ENCODE peak calls at places on chromosomes 12 and 14, in eight cellular contexts. One of them, this sample, is unnamed.

GRCh38 chr14:65230287-65230728 is 128.0 kb upstream of the MAX start:
- DNase-seq in Daoy: peak; percentile 57
- DNase-seq in NCI-H1417 treated with DMSO at 0.1 percent for 48 hours: peak; percentile 61
- DNase-seq in psoas muscle: no peak
- DNase-seq in activated gamma-delta T cell treated with anti-CD3 and anti-CD28 coated beads, Interleukin-2, amount 50 U/mL, for 16 hours: no peak
- DNase-seq in T47D: no peak
- DNase-seq in NCI-H1092: peak; percentile 92
- DNase-seq in ELR: no peak
- DNase-seq in this sample: no peak

GRCh38 chr14:99758121-99758871 is 34.9 kb upstream of the EML1 start:
- DNase-seq in NCI-H1417 treated with DMSO at 0.1 percent for 48 hours: no peak
- DNase-seq in Daoy: peak; percentile 97
- DNase-seq in activated gamma-delta T cell treated with anti-CD3 and anti-CD28 coated beads, Interleukin-2, amount 50 U/mL, for 16 hours: no peak
- DNase-seq in ELR: peak; percentile 100
- DNase-seq in psoas muscle: no peak
- DNase-seq in NCI-H1092: no peak
- DNase-seq in T47D: no peak
- DNase-seq in this sample: no peak

GRCh38 chr12:68400231-68400829 is 68.2 kb upstream of the MDM1 start:
- DNase-seq in NCI-H1417 treated with DMSO at 0.1 percent for 48 hours: no peak
- DNase-seq in ELR: no peak
- DNase-seq in psoas muscle: no peak
- DNase-seq in Daoy: peak; percentile 23
- DNase-seq in NCI-H1092: peak; percentile 25
- DNase-seq in T47D: no peak
- DNase-seq in activated gamma-delta T cell treated with anti-CD3 and anti-CD28 coated beads, Interleukin-2, amount 50 U/mL, for 16 hours: no peak
- DNase-seq in this sample: no peak

GRCh38 chr12:100706029-100706428 is 88.5 kb upstream of the ANO4 start:
- DNase-seq in T47D: no peak
- DNase-seq in ELR: peak; percentile 98
- DNase-seq in NCI-H1092: peak; percentile 18
- DNase-seq in Daoy: peak; percentile 80
- DNase-seq in NCI-H1417 treated with DMSO at 0.1 percent for 48 hours: peak; percentile 84
- DNase-seq in activated gamma-delta T cell treated with anti-CD3 and anti-CD28 coated beads, Interleukin-2, amount 50 U/mL, for 16 hours: no peak
- DNase-seq in psoas muscle: no peak
- DNase-seq in this sample: no peak

GRCh38 chr14:68364823-68365222 is 428.0 kb downstream of the ZFP36L1 start:
- DNase-seq in Daoy: peak; percentile 51
- DNase-seq in psoas muscle: no peak
- DNase-seq in ELR: no peak
- DNase-seq in NCI-H1417 treated with DMSO at 0.1 percent for 48 hours: no peak
- DNase-seq in T47D: no peak
- DNase-seq in NCI-H1092: no peak
- DNase-seq in activated gamma-delta T cell treated with anti-CD3 and anti-CD28 coated beads, Interleukin-2, amount 50 U/mL, for 16 hours: no peak
- DNase-seq in this sample: no peak

GRCh38 chr12:82019533-82019932 is 260.4 kb upstream of the PPFIA2 start:
- DNase-seq in NCI-H1417 treated with DMSO at 0.1 percent for 48 hours: no peak
- DNase-seq in activated gamma-delta T cell treated with anti-CD3 and anti-CD28 coated beads, Interleukin-2, amount 50 U/mL, for 16 hours: no peak
- DNase-seq in NCI-H1092: no peak
- DNase-seq in psoas muscle: no peak
- DNase-seq in T47D: no peak
- DNase-seq in Daoy: no peak
- DNase-seq in ELR: no peak
- DNase-seq in this sample: no peak

GRCh38 chr12:64097346-64098105 is 124.6 kb downstream of the KICS2 start:
- DNase-seq in Daoy: peak; percentile 28
- DNase-seq in T47D: no peak
- DNase-seq in activated gamma-delta T cell treated with anti-CD3 and anti-CD28 coated beads, Interleukin-2, amount 50 U/mL, for 16 hours: no peak
- DNase-seq in NCI-H1417 treated with DMSO at 0.1 percent for 48 hours: no peak
- DNase-seq in NCI-H1092: no peak
- DNase-seq in ELR: peak; percentile 57
- DNase-seq in psoas muscle: no peak
- DNase-seq in this sample: no peak

GRCh38 chr12:71865166-71865713 is 25.7 kb downstream of the TBC1D15 start:
- DNase-seq in ELR: peak; percentile 89
- DNase-seq in psoas muscle: no peak
- DNase-seq in NCI-H1092: no peak
- DNase-seq in NCI-H1417 treated with DMSO at 0.1 percent for 48 hours: no peak
- DNase-seq in activated gamma-delta T cell treated with anti-CD3 and anti-CD28 coated beads, Interleukin-2, amount 50 U/mL, for 16 hours: no peak
- DNase-seq in Daoy: peak; percentile 84
- DNase-seq in T47D: no peak
- DNase-seq in this sample: no peak

GRCh38 chr12:10305411-10305810 is 2.3 kb upstream of the KLRD1 start:
- DNase-seq in activated gamma-delta T cell treated with anti-CD3 and anti-CD28 coated beads, Interleukin-2, amount 50 U/mL, for 16 hours: no peak
- DNase-seq in ELR: no peak
- DNase-seq in Daoy: no peak
- DNase-seq in NCI-H1092: no peak
- DNase-seq in T47D: no peak
- DNase-seq in NCI-H1417 treated with DMSO at 0.1 percent for 48 hours: no peak
- DNase-seq in psoas muscle: no peak
- DNase-seq in this sample: no peak

GRCh38 chr14:52043690-52044089 is 25.2 kb downstream of the NID2 start:
- DNase-seq in NCI-H1092: peak; percentile 52
- DNase-seq in psoas muscle: no peak
- DNase-seq in NCI-H1417 treated with DMSO at 0.1 percent for 48 hours: no peak
- DNase-seq in ELR: peak; percentile 64
- DNase-seq in activated gamma-delta T cell treated with anti-CD3 and anti-CD28 coated beads, Interleukin-2, amount 50 U/mL, for 16 hours: no peak
- DNase-seq in Daoy: peak; percentile 63
- DNase-seq in T47D: peak; percentile 49
- DNase-seq in this sample: no peak

GRCh38 chr12:26496170-26496569 is 300.8 kb downstream of the SSPN start:
- DNase-seq in NCI-H1092: no peak
- DNase-seq in psoas muscle: no peak
- DNase-seq in Daoy: no peak
- DNase-seq in ELR: no peak
- DNase-seq in activated gamma-delta T cell treated with anti-CD3 and anti-CD28 coated beads, Interleukin-2, amount 50 U/mL, for 16 hours: no peak
- DNase-seq in T47D: no peak
- DNase-seq in NCI-H1417 treated with DMSO at 0.1 percent for 48 hours: no peak
- DNase-seq in this sample: no peak

GRCh38 chr14:100221419-100222218 is 17.3 kb upstream of the YY1 start:
- DNase-seq in T47D: no peak
- DNase-seq in ELR: peak; percentile 64
- DNase-seq in psoas muscle: no peak
- DNase-seq in Daoy: peak; percentile 62
- DNase-seq in activated gamma-delta T cell treated with anti-CD3 and anti-CD28 coated beads, Interleukin-2, amount 50 U/mL, for 16 hours: peak; percentile 48
- DNase-seq in NCI-H1092: no peak
- DNase-seq in NCI-H1417 treated with DMSO at 0.1 percent for 48 hours: no peak
- DNase-seq in this sample: peak; percentile 62

GRCh38 chr12:29544428-29545101 is 47.1 kb upstream of the OVCH1 start:
- DNase-seq in activated gamma-delta T cell treated with anti-CD3 and anti-CD28 coated beads, Interleukin-2, amount 50 U/mL, for 16 hours: no peak
- DNase-seq in ELR: no peak
- DNase-seq in T47D: no peak
- DNase-seq in NCI-H1092: no peak
- DNase-seq in psoas muscle: no peak
- DNase-seq in Daoy: no peak
- DNase-seq in NCI-H1417 treated with DMSO at 0.1 percent for 48 hours: no peak
- DNase-seq in this sample: no peak

GRCh38 chr12:54538136-54538700 is 11.2 kb upstream of the PDE1B start:
- DNase-seq in activated gamma-delta T cell treated with anti-CD3 and anti-CD28 coated beads, Interleukin-2, amount 50 U/mL, for 16 hours: no peak
- DNase-seq in Daoy: no peak
- DNase-seq in NCI-H1417 treated with DMSO at 0.1 percent for 48 hours: no peak
- DNase-seq in ELR: no peak
- DNase-seq in psoas muscle: no peak
- DNase-seq in NCI-H1092: no peak
- DNase-seq in T47D: no peak
- DNase-seq in this sample: no peak

GRCh38 chr14:99619873-99620834 is 16.1 kb upstream of the CCDC85C start:
- DNase-seq in activated gamma-delta T cell treated with anti-CD3 and anti-CD28 coated beads, Interleukin-2, amount 50 U/mL, for 16 hours: no peak
- DNase-seq in T47D: no peak
- DNase-seq in ELR: peak; percentile 89
- DNase-seq in psoas muscle: no peak
- DNase-seq in NCI-H1092: no peak
- DNase-seq in NCI-H1417 treated with DMSO at 0.1 percent for 48 hours: no peak
- DNase-seq in Daoy: peak; percentile 87
- DNase-seq in this sample: no peak

GRCh38 chr12:52601671-52602070 is 408 bp upstream of the KRT72 start:
- DNase-seq in ELR: no peak
- DNase-seq in NCI-H1417 treated with DMSO at 0.1 percent for 48 hours: no peak
- DNase-seq in Daoy: no peak
- DNase-seq in psoas muscle: no peak
- DNase-seq in NCI-H1092: no peak
- DNase-seq in activated gamma-delta T cell treated with anti-CD3 and anti-CD28 coated beads, Interleukin-2, amount 50 U/mL, for 16 hours: no peak
- DNase-seq in T47D: no peak
- DNase-seq in this sample: no peak

GRCh38 chr14:98370352-98370751 is 901.6 kb downstream of the BCL11B start:
- DNase-seq in psoas muscle: no peak
- DNase-seq in T47D: no peak
- DNase-seq in activated gamma-delta T cell treated with anti-CD3 and anti-CD28 coated beads, Interleukin-2, amount 50 U/mL, for 16 hours: no peak
- DNase-seq in Daoy: no peak
- DNase-seq in NCI-H1417 treated with DMSO at 0.1 percent for 48 hours: no peak
- DNase-seq in NCI-H1092: no peak
- DNase-seq in ELR: no peak
- DNase-seq in this sample: no peak

GRCh38 chr12:78865297-78865955 is 852 bp downstream of the SYT1 start:
- DNase-seq in Daoy: no peak
- DNase-seq in NCI-H1092: no peak
- DNase-seq in NCI-H1417 treated with DMSO at 0.1 percent for 48 hours: no peak
- DNase-seq in T47D: no peak
- DNase-seq in ELR: peak; percentile 19
- DNase-seq in activated gamma-delta T cell treated with anti-CD3 and anti-CD28 coated beads, Interleukin-2, amount 50 U/mL, for 16 hours: no peak
- DNase-seq in psoas muscle: no peak
- DNase-seq in this sample: no peak

GRCh38 chr12:113875681-113876080 is 90.4 kb downstream of the RBM19 start:
- DNase-seq in T47D: no peak
- DNase-seq in NCI-H1092: no peak
- DNase-seq in psoas muscle: no peak
- DNase-seq in activated gamma-delta T cell treated with anti-CD3 and anti-CD28 coated beads, Interleukin-2, amount 50 U/mL, for 16 hours: no peak
- DNase-seq in Daoy: peak; percentile 20
- DNase-seq in ELR: peak; percentile 24
- DNase-seq in NCI-H1417 treated with DMSO at 0.1 percent for 48 hours: no peak
- DNase-seq in this sample: no peak

This sample was measured in stimulated activated CD4-positive, alpha-beta T cell treated with anti-CD3 and anti-CD28 coated beads, Interleukin-2, amount 100 ng/mL, for 4 hours.